ENCODE peak calls at places on chromosomes 3 and 15, in five cellular contexts. One of them, this sample, is unnamed.
A peak's percentile ranks its signal among the peaks of the same experiment; 100 is the strongest.

GRCh38 chr3:53996153-53996861 is 104.6 kb upstream of the SELENOK start:
- DNase-seq in fibroblast of mammary gland: no peak
- DNase-seq in HCT116: no peak
- DNase-seq in hepatocyte: no peak
- DNase-seq in right cardiac atrium: no peak
- DNase-seq in this sample: no peak

GRCh38 chr3:193563999-193564398 is 9.3 kb upstream of the ATP13A4 start:
- DNase-seq in hepatocyte: peak; percentile 17
- DNase-seq in HCT116: peak; percentile 27
- DNase-seq in right cardiac atrium: no peak
- DNase-seq in fibroblast of mammary gland: no peak
- DNase-seq in this sample: peak; percentile 4

GRCh38 chr15:95559875-95560394 is 770.6 kb upstream of the NR2F2 start:
- DNase-seq in hepatocyte: peak; percentile 79
- DNase-seq in right cardiac atrium: no peak
- DNase-seq in fibroblast of mammary gland: peak; percentile 95
- DNase-seq in HCT116: peak; percentile 78
- DNase-seq in this sample: no peak

GRCh38 chr15:32867313-32867626 is 149.5 kb downstream of the GREM1 start:
- DNase-seq in hepatocyte: no peak
- DNase-seq in right cardiac atrium: no peak
- DNase-seq in HCT116: peak; percentile 68
- DNase-seq in fibroblast of mammary gland: peak; percentile 93
- DNase-seq in this sample: no peak

GRCh38 chr15:55186331-55186730 is 10.4 kb downstream of the RSL24D1 start:
- DNase-seq in right cardiac atrium: no peak
- DNase-seq in fibroblast of mammary gland: no peak
- DNase-seq in hepatocyte: no peak
- DNase-seq in HCT116: no peak
- DNase-seq in this sample: no peak

GRCh38 chr15:99518191-99518590 is 47.6 kb upstream of the MEF2A start:
- DNase-seq in hepatocyte: no peak
- DNase-seq in HCT116: no peak
- DNase-seq in fibroblast of mammary gland: no peak
- DNase-seq in right cardiac atrium: no peak
- DNase-seq in this sample: no peak

GRCh38 chr3:42853056-42853455 is 22.6 kb downstream of the CYP8B1 start:
- DNase-seq in fibroblast of mammary gland: no peak
- DNase-seq in HCT116: no peak
- DNase-seq in right cardiac atrium: no peak
- DNase-seq in hepatocyte: no peak
- DNase-seq in this sample: no peak

GRCh38 chr15:77376770-77377169 is 43.1 kb downstream of the PEAK1 start:
- DNase-seq in fibroblast of mammary gland: no peak
- DNase-seq in hepatocyte: no peak
- DNase-seq in HCT116: no peak
- DNase-seq in right cardiac atrium: no peak
- DNase-seq in this sample: no peak

GRCh38 chr15:91146728-91147127 is 46.7 kb downstream of the SV2B start:
- DNase-seq in right cardiac atrium: no peak
- DNase-seq in hepatocyte: no peak
- DNase-seq in HCT116: no peak
- DNase-seq in fibroblast of mammary gland: no peak
- DNase-seq in this sample: no peak

GRCh38 chr3:151639096-151639740 is 94.5 kb upstream of the AADACL2 start:
- DNase-seq in hepatocyte: peak; percentile 43
- DNase-seq in fibroblast of mammary gland: no peak
- DNase-seq in HCT116: no peak
- DNase-seq in right cardiac atrium: no peak
- DNase-seq in this sample: no peak

GRCh38 chr3:55485208-55485791 is 1.8 kb downstream of the WNT5A start:
- DNase-seq in HCT116: no peak
- DNase-seq in hepatocyte: peak; percentile 94
- DNase-seq in right cardiac atrium: peak; percentile 84
- DNase-seq in fibroblast of mammary gland: peak; percentile 85
- DNase-seq in this sample: peak; percentile 84

GRCh38 chr3:179264456-179264855 is 13.5 kb upstream of the KCNMB3 start:
- DNase-seq in hepatocyte: no peak
- DNase-seq in fibroblast of mammary gland: no peak
- DNase-seq in HCT116: no peak
- DNase-seq in right cardiac atrium: no peak
- DNase-seq in this sample: no peak

GRCh38 chr15:60656041-60656440 is 177.1 kb upstream of the ICE2 start:
- DNase-seq in HCT116: no peak
- DNase-seq in right cardiac atrium: no peak
- DNase-seq in fibroblast of mammary gland: no peak
- DNase-seq in hepatocyte: no peak
- DNase-seq in this sample: no peak

GRCh38 chr15:60655252-60655651 is 176.3 kb upstream of the ICE2 start:
- DNase-seq in HCT116: no peak
- DNase-seq in fibroblast of mammary gland: no peak
- DNase-seq in hepatocyte: no peak
- DNase-seq in right cardiac atrium: no peak
- DNase-seq in this sample: no peak

GRCh38 chr15:60661075-60661645 is 182.2 kb upstream of the ICE2 start:
- DNase-seq in HCT116: no peak
- DNase-seq in fibroblast of mammary gland: no peak
- DNase-seq in hepatocyte: no peak
- DNase-seq in right cardiac atrium: no peak
- DNase-seq in this sample: no peak

GRCh38 chr15:60656491-60657284 is 177.7 kb upstream of the ICE2 start:
- DNase-seq in fibroblast of mammary gland: peak; percentile 63
- DNase-seq in right cardiac atrium: no peak
- DNase-seq in HCT116: no peak
- DNase-seq in hepatocyte: no peak
- DNase-seq in this sample: no peak

DNA sequence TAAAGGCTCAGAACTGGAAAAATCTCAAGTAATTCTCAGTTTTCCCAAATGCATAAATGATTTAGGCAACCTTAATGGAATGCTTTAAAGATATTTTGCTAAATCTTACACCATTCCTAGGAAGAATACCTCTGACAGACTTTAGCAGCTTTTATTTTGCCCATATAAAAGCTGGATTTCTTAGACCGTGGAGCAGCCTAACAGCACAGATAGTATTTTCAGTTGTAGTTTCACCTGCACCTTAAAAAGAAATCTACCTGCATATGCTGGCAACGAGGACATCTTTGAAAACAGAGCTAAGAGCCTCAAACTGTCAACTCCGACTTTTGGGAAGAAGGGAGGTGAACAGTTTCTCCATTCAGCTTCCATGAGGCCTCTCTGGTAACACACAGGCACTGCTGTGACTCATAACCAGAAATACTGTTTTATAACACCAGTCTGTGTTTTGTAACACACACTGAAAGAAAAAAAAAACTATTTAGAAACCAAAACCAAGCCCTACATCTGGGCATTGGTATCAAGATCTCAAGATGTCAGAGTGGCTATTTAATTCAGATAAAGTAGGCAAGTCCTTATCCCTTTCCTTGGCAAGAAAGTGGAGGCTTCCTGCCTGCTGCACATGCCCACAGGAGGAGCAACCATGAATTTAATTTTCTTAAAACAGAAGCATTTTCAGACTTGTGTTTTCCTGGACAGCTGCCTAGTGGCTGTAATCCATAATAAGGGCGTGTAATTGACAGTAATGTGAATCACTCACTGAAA is 181.5 kb upstream of the ICE2 start:
- DNase-seq in right cardiac atrium: no peak
- DNase-seq in hepatocyte: peak; percentile 33
- DNase-seq in HCT116: no peak
- DNase-seq in fibroblast of mammary gland: peak; percentile 88
- DNase-seq in this sample: peak; percentile 66
- H3K4me3 ChIP-seq in right cardiac atrium: no peak overlapping the region
- H3K4me3 ChIP-seq in hepatocyte: no peak overlapping the region
- H3K4me3 ChIP-seq in HCT116: no peak overlapping the region
- H3K4me3 ChIP-seq in fibroblast of mammary gland: no peak overlapping the region
- H3K4me3 ChIP-seq in this sample: no peak overlapping the region

DNA sequence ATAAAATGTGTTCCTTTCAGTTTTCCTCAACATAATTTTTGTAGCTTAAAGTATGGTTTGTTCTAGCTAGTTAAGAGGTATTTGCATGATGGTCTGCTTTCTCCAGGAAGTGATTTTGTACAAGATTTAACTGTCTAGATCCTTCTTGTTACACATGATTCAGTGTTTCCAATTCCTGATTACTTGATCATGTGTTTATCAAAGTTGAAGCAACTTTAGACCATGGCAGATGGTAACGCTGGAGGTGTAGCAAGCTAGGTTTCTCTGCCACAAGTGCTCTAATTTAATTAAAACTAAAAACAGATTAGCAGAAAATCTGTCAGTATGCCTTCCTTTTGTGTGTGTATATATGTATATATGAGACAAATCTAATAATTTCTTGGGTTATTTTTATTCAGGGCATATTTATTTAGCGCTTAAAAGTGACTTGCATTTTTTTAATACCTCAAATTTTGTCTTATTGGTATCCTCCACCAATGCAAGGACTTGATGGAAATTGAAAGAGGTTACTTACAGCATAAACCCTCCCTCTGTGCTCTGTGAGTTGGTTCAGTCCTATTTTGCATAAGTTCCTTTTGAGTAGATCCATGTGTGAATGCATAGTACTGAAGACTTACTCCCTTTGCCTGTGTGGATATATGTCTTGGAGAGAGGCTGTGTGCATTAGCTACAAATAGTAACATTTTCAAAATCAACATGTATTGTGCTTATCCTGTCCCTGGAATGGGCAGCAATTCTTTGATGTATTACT is 157.3 kb upstream of the CGNL1 start:
- DNase-seq in right cardiac atrium: no peak
- DNase-seq in hepatocyte: peak; percentile 65
- DNase-seq in fibroblast of mammary gland: peak; percentile 95
- DNase-seq in HCT116: no peak
- DNase-seq in this sample: peak; percentile 43
- H3K4me3 ChIP-seq in right cardiac atrium: no peak overlapping the region
- H3K4me3 ChIP-seq in hepatocyte: peak overlapping the region; percentile 6
- H3K4me3 ChIP-seq in fibroblast of mammary gland: peak overlapping the region; percentile 61
- H3K4me3 ChIP-seq in HCT116: no peak overlapping the region
- H3K4me3 ChIP-seq in this sample: no peak overlapping the region

DNA sequence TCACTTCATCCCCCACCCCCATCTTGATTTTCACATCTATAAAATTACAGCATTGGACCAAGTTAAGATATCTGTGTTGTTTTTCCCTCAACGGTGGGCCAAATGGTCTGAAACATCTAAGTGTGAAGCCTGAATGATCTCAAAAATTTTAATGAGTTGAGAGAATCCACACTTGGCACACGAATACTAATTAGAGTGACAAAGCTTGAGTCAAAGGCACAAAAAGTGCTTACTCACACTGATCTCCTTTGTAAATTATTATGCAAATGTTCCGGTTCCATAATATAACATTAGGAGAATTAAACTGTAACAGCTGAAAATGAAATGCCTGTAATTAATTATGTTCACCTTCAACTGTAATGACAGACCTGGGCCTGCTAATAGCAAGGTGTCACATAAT is 33.6 kb downstream of the GPR176 start:
- DNase-seq in hepatocyte: no peak
- DNase-seq in fibroblast of mammary gland: no peak
- DNase-seq in HCT116: no peak
- DNase-seq in right cardiac atrium: no peak
- DNase-seq in this sample: no peak
- H3K4me3 ChIP-seq in hepatocyte: no peak overlapping the region
- H3K4me3 ChIP-seq in fibroblast of mammary gland: no peak overlapping the region
- H3K4me3 ChIP-seq in HCT116: no peak overlapping the region
- H3K4me3 ChIP-seq in right cardiac atrium: no peak overlapping the region
- H3K4me3 ChIP-seq in this sample: no peak overlapping the region

GRCh38 chr3:188595890-188596376 is 442.0 kb downstream of the LPP start:
- DNase-seq in right cardiac atrium: no peak
- DNase-seq in HCT116: no peak
- DNase-seq in fibroblast of mammary gland: peak; percentile 86
- DNase-seq in hepatocyte: no peak
- DNase-seq in this sample: no peak
- H3K4me3 ChIP-seq in right cardiac atrium: no peak overlapping the region
- H3K4me3 ChIP-seq in HCT116: no peak overlapping the region
- H3K4me3 ChIP-seq in fibroblast of mammary gland: no peak overlapping the region
- H3K4me3 ChIP-seq in hepatocyte: no peak overlapping the region
- H3K4me3 ChIP-seq in this sample: no peak overlapping the region

GRCh38 chr3:34013818-34014576 is 215.6 kb downstream of the PDCD6IP start:
- DNase-seq in right cardiac atrium: no peak
- DNase-seq in HCT116: no peak
- DNase-seq in fibroblast of mammary gland: no peak
- DNase-seq in hepatocyte: no peak
- DNase-seq in this sample: no peak

GRCh38 chr3:34017757-34018156 is 219.3 kb downstream of the PDCD6IP start:
- DNase-seq in HCT116: no peak
- DNase-seq in fibroblast of mammary gland: no peak
- DNase-seq in right cardiac atrium: no peak
- DNase-seq in hepatocyte: no peak
- DNase-seq in this sample: no peak

GRCh38 chr3:34016925-34017592 is 218.6 kb downstream of the PDCD6IP start:
- DNase-seq in hepatocyte: no peak
- DNase-seq in right cardiac atrium: no peak
- DNase-seq in HCT116: no peak
- DNase-seq in fibroblast of mammary gland: no peak
- DNase-seq in this sample: peak; percentile 54

GRCh38 chr3:34012102-34012461 is 213.7 kb downstream of the PDCD6IP start:
- DNase-seq in right cardiac atrium: no peak
- DNase-seq in fibroblast of mammary gland: peak; percentile 99
- DNase-seq in hepatocyte: peak; percentile 82
- DNase-seq in HCT116: peak; percentile 7
- DNase-seq in this sample: no peak

GRCh38 chr3:34015204-34016142 is 217.0 kb downstream of the PDCD6IP start:
- DNase-seq in right cardiac atrium: no peak
- DNase-seq in fibroblast of mammary gland: peak; percentile 53
- DNase-seq in hepatocyte: no peak
- DNase-seq in HCT116: no peak
- DNase-seq in this sample: peak; percentile 34
- H3K4me3 ChIP-seq in right cardiac atrium: no peak overlapping the region
- H3K4me3 ChIP-seq in fibroblast of mammary gland: no peak overlapping the region
- H3K4me3 ChIP-seq in hepatocyte: no peak overlapping the region
- H3K4me3 ChIP-seq in HCT116: no peak overlapping the region
- H3K4me3 ChIP-seq in this sample: no peak overlapping the region

GRCh38 chr3:87088984-87089841 is 98.3 kb upstream of the VGLL3 start:
- DNase-seq in fibroblast of mammary gland: peak; percentile 63
- DNase-seq in hepatocyte: no peak
- DNase-seq in right cardiac atrium: peak; percentile 75
- DNase-seq in HCT116: no peak
- DNase-seq in this sample: peak; percentile 39
- H3K4me3 ChIP-seq in fibroblast of mammary gland: peak overlapping the region; percentile 58
- H3K4me3 ChIP-seq in hepatocyte: no peak overlapping the region
- H3K4me3 ChIP-seq in right cardiac atrium: peak overlapping the region; percentile 59
- H3K4me3 ChIP-seq in HCT116: no peak overlapping the region
- H3K4me3 ChIP-seq in this sample: peak overlapping the region; percentile 64

DNA sequence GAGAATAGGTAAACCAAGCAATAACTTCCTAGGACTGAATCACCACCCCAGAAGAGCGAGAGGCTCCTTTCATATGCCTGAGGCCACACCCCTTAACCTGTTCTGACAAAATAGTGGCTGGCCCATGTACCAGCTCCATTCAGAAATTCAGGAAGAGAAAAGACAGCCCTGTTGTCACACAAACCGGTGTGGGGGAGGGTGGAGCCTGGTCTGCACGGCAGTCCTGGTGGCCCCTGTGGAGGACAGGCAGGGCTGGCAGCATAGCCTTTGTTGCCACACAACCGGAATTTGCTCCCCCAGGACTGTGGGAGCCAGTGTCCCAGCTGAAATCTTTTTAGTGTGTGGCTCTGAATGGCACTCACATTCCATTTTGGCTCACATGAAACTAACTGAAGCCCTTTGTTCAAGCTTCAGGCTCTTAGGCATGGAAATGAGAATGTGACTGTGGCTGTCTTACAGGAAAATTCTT is 23.8 kb downstream of the RLBP1 start:
- DNase-seq in fibroblast of mammary gland: no peak
- DNase-seq in hepatocyte: peak; percentile 37
- DNase-seq in HCT116: peak; percentile 21
- DNase-seq in right cardiac atrium: no peak
- DNase-seq in this sample: no peak
- H3K4me3 ChIP-seq in fibroblast of mammary gland: no peak overlapping the region
- H3K4me3 ChIP-seq in hepatocyte: no peak overlapping the region
- H3K4me3 ChIP-seq in HCT116: peak overlapping the region; percentile 10
- H3K4me3 ChIP-seq in right cardiac atrium: no peak overlapping the region
- H3K4me3 ChIP-seq in this sample: no peak overlapping the region

This sample was measured in GM12865.